ENCODE peak calls at places on chromosomes 2 and 18, in eight cellular contexts. One of them, this sample, is unnamed.

GRCh38 chr2:86622878-86623548 is 652 bp downstream of the RNF103 start:
- DNase-seq in fibroblast of lung: no peak
- DNase-seq in heart left ventricle: peak
- DNase-seq in breast epithelium: peak
- DNase-seq in AG10803: no peak
- DNase-seq in heart right ventricle: peak
- DNase-seq in mucosa of descending colon: peak
- DNase-seq in kidney epithelial cell: no peak
- DNase-seq in this sample: peak

GRCh38 chr2:42967959-42968674 is 175.7 kb upstream of the HAAO start:
- DNase-seq in fibroblast of lung: peak
- DNase-seq in heart left ventricle: peak
- DNase-seq in breast epithelium: peak
- DNase-seq in AG10803: peak
- DNase-seq in heart right ventricle: peak
- DNase-seq in mucosa of descending colon: peak
- DNase-seq in kidney epithelial cell: no peak
- DNase-seq in this sample: peak

GRCh38 chr2:135125940-135126339 is 73.8 kb downstream of the RAB3GAP1 start:
- DNase-seq in fibroblast of lung: no peak
- DNase-seq in heart left ventricle: no peak
- DNase-seq in breast epithelium: no peak
- DNase-seq in AG10803: no peak
- DNase-seq in heart right ventricle: no peak
- DNase-seq in mucosa of descending colon: no peak
- DNase-seq in kidney epithelial cell: no peak
- DNase-seq in this sample: no peak

GRCh38 chr18:62518460-62519375 is 4.1 kb upstream of the ZCCHC2 start:
- DNase-seq in fibroblast of lung: peak
- DNase-seq in heart left ventricle: no peak
- DNase-seq in breast epithelium: no peak
- DNase-seq in AG10803: no peak
- DNase-seq in heart right ventricle: no peak
- DNase-seq in mucosa of descending colon: no peak
- DNase-seq in kidney epithelial cell: no peak
- DNase-seq in this sample: no peak

GRCh38 chr2:173300458-173300857 is 54.2 kb upstream of the CDCA7 start:
- DNase-seq in fibroblast of lung: no peak
- DNase-seq in heart left ventricle: no peak
- DNase-seq in breast epithelium: no peak
- DNase-seq in AG10803: no peak
- DNase-seq in heart right ventricle: no peak
- DNase-seq in mucosa of descending colon: no peak
- DNase-seq in kidney epithelial cell: no peak
- DNase-seq in this sample: no peak

GRCh38 chr2:129103922-129104878 is 785.5 kb upstream of the HS6ST1 start:
- DNase-seq in fibroblast of lung: no peak
- DNase-seq in heart left ventricle: no peak
- DNase-seq in breast epithelium: no peak
- DNase-seq in AG10803: no peak
- DNase-seq in heart right ventricle: no peak
- DNase-seq in mucosa of descending colon: no peak
- DNase-seq in kidney epithelial cell: no peak
- DNase-seq in this sample: no peak

GRCh38 chr2:227871375-227871788 is at the start of gene DAW1:
- DNase-seq in fibroblast of lung: peak
- DNase-seq in heart left ventricle: peak
- DNase-seq in breast epithelium: no peak
- DNase-seq in AG10803: peak
- DNase-seq in heart right ventricle: peak
- DNase-seq in mucosa of descending colon: peak
- DNase-seq in kidney epithelial cell: peak
- DNase-seq in this sample: no peak

GRCh38 chr2:218367415-218368149 is 10.9 kb downstream of the CATIP start:
- DNase-seq in fibroblast of lung: peak
- DNase-seq in heart left ventricle: peak
- DNase-seq in breast epithelium: peak
- DNase-seq in AG10803: peak
- DNase-seq in heart right ventricle: peak
- DNase-seq in mucosa of descending colon: peak
- DNase-seq in kidney epithelial cell: no peak
- DNase-seq in this sample: peak

GRCh38 chr18:76685860-76686259 is 136.5 kb upstream of the ZNF236 start:
- DNase-seq in fibroblast of lung: no peak
- DNase-seq in heart left ventricle: no peak
- DNase-seq in breast epithelium: no peak
- DNase-seq in AG10803: no peak
- DNase-seq in heart right ventricle: no peak
- DNase-seq in mucosa of descending colon: no peak
- DNase-seq in kidney epithelial cell: no peak
- DNase-seq in this sample: no peak

GRCh38 chr2:40199758-40200157 is 252.1 kb downstream of the SLC8A1 start:
- DNase-seq in fibroblast of lung: peak
- DNase-seq in heart left ventricle: no peak
- DNase-seq in breast epithelium: no peak
- DNase-seq in AG10803: peak
- DNase-seq in heart right ventricle: no peak
- DNase-seq in mucosa of descending colon: no peak
- DNase-seq in kidney epithelial cell: no peak
- DNase-seq in this sample: no peak

GRCh38 chr2:71619230-71619741 is 165.9 kb downstream of the DYSF start:
- DNase-seq in fibroblast of lung: no peak
- DNase-seq in heart left ventricle: no peak
- DNase-seq in breast epithelium: no peak
- DNase-seq in AG10803: no peak
- DNase-seq in heart right ventricle: no peak
- DNase-seq in mucosa of descending colon: no peak
- DNase-seq in kidney epithelial cell: no peak
- DNase-seq in this sample: no peak

GRCh38 chr2:235669983-235670962 is 176.4 kb downstream of the AGAP1 start:
- DNase-seq in fibroblast of lung: peak
- DNase-seq in heart left ventricle: peak
- DNase-seq in breast epithelium: peak
- DNase-seq in AG10803: peak
- DNase-seq in heart right ventricle: peak
- DNase-seq in mucosa of descending colon: peak
- DNase-seq in kidney epithelial cell: no peak
- DNase-seq in this sample: peak

GRCh38 chr2:207762146-207762545 is 7.6 kb downstream of the FZD5 start:
- DNase-seq in fibroblast of lung: peak
- DNase-seq in heart left ventricle: no peak
- DNase-seq in breast epithelium: no peak
- DNase-seq in AG10803: no peak
- DNase-seq in heart right ventricle: no peak
- DNase-seq in mucosa of descending colon: no peak
- DNase-seq in kidney epithelial cell: no peak
- DNase-seq in this sample: no peak

GRCh38 chr2:149908731-149909690 is 321.4 kb upstream of the MMADHC start:
- DNase-seq in fibroblast of lung: peak
- DNase-seq in heart left ventricle: no peak
- DNase-seq in breast epithelium: no peak
- DNase-seq in AG10803: no peak
- DNase-seq in heart right ventricle: no peak
- DNase-seq in mucosa of descending colon: no peak
- DNase-seq in kidney epithelial cell: no peak
- DNase-seq in this sample: no peak

GRCh38 chr2:214261683-214262082 is 149.2 kb upstream of the VWC2L start:
- DNase-seq in fibroblast of lung: peak
- DNase-seq in heart left ventricle: no peak
- DNase-seq in breast epithelium: no peak
- DNase-seq in AG10803: no peak
- DNase-seq in heart right ventricle: no peak
- DNase-seq in mucosa of descending colon: no peak
- DNase-seq in kidney epithelial cell: no peak
- DNase-seq in this sample: no peak

GRCh38 chr18:51739044-51739666 is 541.7 kb upstream of the MEX3C start:
- DNase-seq in fibroblast of lung: no peak
- DNase-seq in heart left ventricle: no peak
- DNase-seq in breast epithelium: no peak
- DNase-seq in AG10803: no peak
- DNase-seq in heart right ventricle: no peak
- DNase-seq in mucosa of descending colon: no peak
- DNase-seq in kidney epithelial cell: no peak
- DNase-seq in this sample: no peak

GRCh38 chr2:175414872-175415487 is 233.5 kb upstream of the ATP5MC3 start:
- DNase-seq in fibroblast of lung: peak
- DNase-seq in heart left ventricle: peak
- DNase-seq in breast epithelium: no peak
- DNase-seq in AG10803: peak
- DNase-seq in heart right ventricle: peak
- DNase-seq in mucosa of descending colon: no peak
- DNase-seq in kidney epithelial cell: peak
- DNase-seq in this sample: peak

GRCh38 chr2:162773352-162773751 is 65.2 kb downstream of the KCNH7 start:
- DNase-seq in fibroblast of lung: no peak
- DNase-seq in heart left ventricle: no peak
- DNase-seq in breast epithelium: no peak
- DNase-seq in AG10803: no peak
- DNase-seq in heart right ventricle: no peak
- DNase-seq in mucosa of descending colon: no peak
- DNase-seq in kidney epithelial cell: no peak
- DNase-seq in this sample: no peak

GRCh38 chr2:219335373-219335786 is 2.8 kb upstream of the RESP18 start:
- DNase-seq in fibroblast of lung: no peak
- DNase-seq in heart left ventricle: no peak
- DNase-seq in breast epithelium: no peak
- DNase-seq in AG10803: no peak
- DNase-seq in heart right ventricle: no peak
- DNase-seq in mucosa of descending colon: no peak
- DNase-seq in kidney epithelial cell: no peak
- DNase-seq in this sample: no peak

GRCh38 chr2:169108098-169108884 is 38.9 kb downstream of the DHRS9 start:
- DNase-seq in fibroblast of lung: no peak
- DNase-seq in heart left ventricle: no peak
- DNase-seq in breast epithelium: no peak
- DNase-seq in AG10803: no peak
- DNase-seq in heart right ventricle: no peak
- DNase-seq in mucosa of descending colon: no peak
- DNase-seq in kidney epithelial cell: no peak
- DNase-seq in this sample: no peak

DNA sequence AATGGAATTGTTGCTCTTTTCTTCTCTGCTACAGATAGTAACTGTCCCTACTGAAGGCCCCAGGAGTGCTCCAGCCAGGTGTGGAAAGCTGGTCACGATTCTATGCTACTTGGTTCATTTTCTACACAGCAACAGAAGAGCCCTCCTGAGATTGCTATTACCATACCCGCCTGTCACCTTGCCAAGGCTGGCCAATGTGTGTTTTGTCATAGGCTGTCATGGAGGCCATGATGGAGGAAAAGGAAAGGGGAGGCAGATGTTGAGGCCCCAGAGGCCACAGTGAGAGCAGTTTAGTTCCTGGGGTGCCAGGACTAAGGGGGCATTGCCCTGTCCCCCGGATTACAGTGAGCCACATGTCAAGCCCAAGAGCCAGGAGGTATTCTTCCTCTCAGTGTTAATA is 952 bp downstream of the ELMOD3 start:
- DNase-seq in fibroblast of lung: no peak
- DNase-seq in heart left ventricle: no peak
- DNase-seq in breast epithelium: no peak
- DNase-seq in AG10803: no peak
- DNase-seq in heart right ventricle: no peak
- DNase-seq in mucosa of descending colon: no peak
- DNase-seq in kidney epithelial cell: no peak
- DNase-seq in this sample: no peak
- H3K4me3 ChIP-seq in fibroblast of lung: peak
- H3K4me3 ChIP-seq in heart left ventricle: peak
- H3K4me3 ChIP-seq in breast epithelium: peak
- H3K4me3 ChIP-seq in AG10803: peak
- H3K4me3 ChIP-seq in heart right ventricle: peak
- H3K4me3 ChIP-seq in mucosa of descending colon: no peak
- H3K4me3 ChIP-seq in kidney epithelial cell: peak
- H3K4me3 ChIP-seq in this sample: peak

GRCh38 chr18:58529714-58530354 is 99.1 kb downstream of the ALPK2 start:
- DNase-seq in fibroblast of lung: peak
- DNase-seq in heart left ventricle: no peak
- DNase-seq in breast epithelium: no peak
- DNase-seq in AG10803: peak
- DNase-seq in heart right ventricle: peak
- DNase-seq in mucosa of descending colon: no peak
- DNase-seq in kidney epithelial cell: no peak
- DNase-seq in this sample: no peak
- TF ChIP-seq CTCF in fibroblast of lung: peak
- TF ChIP-seq CTCF in heart left ventricle: peak
- TF ChIP-seq CTCF in breast epithelium: peak
- TF ChIP-seq CTCF in AG10803: peak
- TF ChIP-seq CTCF in heart right ventricle: peak
- TF ChIP-seq CTCF in mucosa of descending colon: peak
- TF ChIP-seq CTCF in kidney epithelial cell: peak
- TF ChIP-seq CTCF in this sample: peak

DNA sequence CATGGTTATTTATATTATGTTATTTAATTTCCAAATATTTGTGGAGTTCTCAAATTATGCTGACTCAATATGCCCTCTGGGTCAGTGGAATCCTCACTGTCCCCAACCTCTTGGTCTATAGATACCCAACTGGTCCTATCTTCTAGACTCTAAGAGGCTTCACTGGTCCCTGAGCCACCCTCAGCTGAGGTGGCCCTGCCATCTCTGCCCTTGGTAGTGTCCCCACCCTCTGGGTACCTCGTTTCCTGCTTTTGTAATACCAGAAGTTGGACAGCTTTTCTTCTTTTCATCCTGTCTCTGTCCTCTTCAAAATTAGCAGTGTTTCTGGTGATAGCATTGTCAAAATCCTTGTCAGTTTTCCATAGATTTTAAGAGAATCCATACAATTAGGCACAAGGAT is 11.9 kb downstream of the ZSCAN30 start:
- DNase-seq in fibroblast of lung: no peak
- DNase-seq in heart left ventricle: no peak
- DNase-seq in breast epithelium: no peak
- DNase-seq in AG10803: no peak
- DNase-seq in heart right ventricle: no peak
- DNase-seq in mucosa of descending colon: no peak
- DNase-seq in kidney epithelial cell: no peak
- DNase-seq in this sample: no peak
- H3K4me3 ChIP-seq in fibroblast of lung: no peak
- H3K4me3 ChIP-seq in heart left ventricle: no peak
- H3K4me3 ChIP-seq in breast epithelium: no peak
- H3K4me3 ChIP-seq in AG10803: no peak
- H3K4me3 ChIP-seq in heart right ventricle: no peak
- H3K4me3 ChIP-seq in mucosa of descending colon: no peak
- H3K4me3 ChIP-seq in kidney epithelial cell: no peak
- H3K4me3 ChIP-seq in this sample: no peak

GRCh38 chr2:110759411-110759810 is 27.0 kb downstream of the ACOXL start:
- DNase-seq in fibroblast of lung: no peak
- DNase-seq in heart left ventricle: no peak
- DNase-seq in breast epithelium: no peak
- DNase-seq in AG10803: no peak
- DNase-seq in heart right ventricle: no peak
- DNase-seq in mucosa of descending colon: no peak
- DNase-seq in kidney epithelial cell: no peak
- DNase-seq in this sample: no peak

GRCh38 chr2:110751642-110752041 is 19.3 kb downstream of the ACOXL start:
- DNase-seq in fibroblast of lung: no peak
- DNase-seq in heart left ventricle: no peak
- DNase-seq in breast epithelium: no peak
- DNase-seq in AG10803: no peak
- DNase-seq in heart right ventricle: no peak
- DNase-seq in mucosa of descending colon: no peak
- DNase-seq in kidney epithelial cell: no peak
- DNase-seq in this sample: no peak

GRCh38 chr2:110752871-110753270 is 20.5 kb downstream of the ACOXL start:
- DNase-seq in fibroblast of lung: no peak
- DNase-seq in heart left ventricle: no peak
- DNase-seq in breast epithelium: no peak
- DNase-seq in AG10803: no peak
- DNase-seq in heart right ventricle: no peak
- DNase-seq in mucosa of descending colon: no peak
- DNase-seq in kidney epithelial cell: no peak
- DNase-seq in this sample: no peak

GRCh38 chr2:110755494-110756078 is 23.2 kb downstream of the ACOXL start:
- DNase-seq in fibroblast of lung: peak
- DNase-seq in heart left ventricle: no peak
- DNase-seq in breast epithelium: no peak
- DNase-seq in AG10803: peak
- DNase-seq in heart right ventricle: no peak
- DNase-seq in mucosa of descending colon: no peak
- DNase-seq in kidney epithelial cell: no peak
- DNase-seq in this sample: no peak
- TF ChIP-seq CTCF in fibroblast of lung: no peak
- TF ChIP-seq CTCF in heart left ventricle: peak
- TF ChIP-seq CTCF in breast epithelium: peak
- TF ChIP-seq CTCF in AG10803: peak
- TF ChIP-seq CTCF in heart right ventricle: peak
- TF ChIP-seq CTCF in mucosa of descending colon: peak
- TF ChIP-seq CTCF in kidney epithelial cell: peak
- TF ChIP-seq CTCF in this sample: peak